ENCODE peak calls at places on chromosomes 16 and 17, in nine cellular contexts. J is fibroblast of lung, X is GM23338, O is heart right ventricle, C is psoas muscle, G is left ventricle myocardium inferior, Q is OCI-LY7, Z is uterus, N is fibroblast of villous mesenchyme. W is an unnamed sample.

GRCh38 chr17:40846515-40847155 is 20.4 kb downstream of the KRT12 start:
- DNase-seq in O (no peak), N (no peak), Q (no peak), X (no peak), J (no peak), G (no peak), Z (no peak), C (no peak), W (no peak)

GRCh38 chr17:61720016-61720795 is 129.2 kb upstream of the NACA2 start:
- DNase-seq in O (no peak), X (no peak), Q (no peak), N (peak), J (peak), C (no peak), G (no peak), Z (no peak), W (no peak)

GRCh38 chr17:78717431-78717980 is 64.6 kb downstream of the CYTH1 start:
- DNase-seq in Q (peak), Z (peak), J (peak), X (peak), O (no peak), C (no peak), N (peak), G (no peak), W (peak)

GRCh38 chr16:27281285-27281684 is 12.7 kb upstream of the NSMCE1 start:
- DNase-seq in J (no peak), Q (no peak), G (no peak), C (no peak), X (peak), N (no peak), O (no peak), Z (no peak), W (no peak)

GRCh38 chr17:65530985-65531507 is 30.4 kb downstream of the AXIN2 start:
- DNase-seq in C (no peak), Z (no peak), Q (no peak), N (peak), O (no peak), G (no peak), J (peak), X (no peak), W (peak)

GRCh38 chr17:69669441-69670178 is 255.1 kb downstream of the MAP2K6 start:
- DNase-seq in X (peak), G (no peak), N (no peak), O (no peak), Z (no peak), J (no peak), C (no peak), Q (no peak), W (peak)

GRCh38 chr17:33964344-33964979 is 290.6 kb upstream of the CCL2 start:
- DNase-seq in N (no peak), C (no peak), Q (peak), Z (no peak), X (peak), O (no peak), G (no peak), J (no peak), W (no peak)

GRCh38 chr17:21375757-21376584 is at the start of gene KCNJ12:
- DNase-seq in G (peak), J (peak), Z (no peak), C (peak), X (peak), N (no peak), Q (no peak), O (peak), W (no peak)

GRCh38 chr17:15945493-15946209 is 721 bp downstream of the ADORA2B start:
- DNase-seq in G (no peak), Z (no peak), C (no peak), Q (no peak), X (peak), O (peak), J (peak), N (peak), W (peak)

GRCh38 chr17:7001562-7001961 is 5.7 kb downstream of the ALOX12 start:
- DNase-seq in N (no peak), J (no peak), O (no peak), C (no peak), Q (no peak), Z (no peak), X (peak), G (no peak), W (peak)

GRCh38 chr16:69680358-69680757 is 46.0 kb downstream of the NQO1 start:
- DNase-seq in G (no peak), Q (no peak), C (no peak), J (no peak), Z (no peak), O (no peak), N (no peak), X (no peak), W (no peak)

GRCh38 chr17:17694229-17695081 is 13.2 kb downstream of the RAI1 start:
- DNase-seq in O (peak), Z (peak), Q (peak), N (peak), X (peak), J (peak), C (peak), G (peak), W (peak)

GRCh38 chr17:55458287-55458900 is 36.8 kb upstream of the MMD start:
- DNase-seq in G (no peak), X (no peak), Q (no peak), J (no peak), Z (no peak), N (no peak), C (no peak), O (peak), W (no peak)

GRCh38 chr17:2120550-2121335 is 65.8 kb downstream of the HIC1 start:
- DNase-seq in J (no peak), Z (no peak), N (peak), O (no peak), C (no peak), G (no peak), Q (no peak), X (no peak), W (peak)

GRCh38 chr17:70060415-70060814 is 14.6 kb upstream of the KCNJ16 start:
- DNase-seq in X (no peak), G (no peak), N (peak), J (peak), Q (no peak), Z (no peak), O (no peak), C (no peak), W (peak)

GRCh38 chr17:38533241-38533640 is 72.5 kb downstream of the SRCIN1 start:
- DNase-seq in C (no peak), O (no peak), Q (no peak), N (no peak), G (no peak), X (no peak), J (no peak), Z (no peak), W (no peak)

GRCh38 chr17:42783062-42783777 is 2.8 kb downstream of the WNK4 start:
- DNase-seq in X (no peak), O (no peak), Q (no peak), N (peak), J (peak), G (no peak), C (no peak), Z (no peak), W (peak)

GRCh38 chr16:56352351-56353053 is 72.8 kb downstream of the AMFR start:
- DNase-seq in X (no peak), Z (peak), J (no peak), G (no peak), O (no peak), Q (no peak), C (peak), N (no peak), W (no peak)

GRCh38 chr17:21125862-21126261 is 902 bp upstream of the DHRS7B start:
- DNase-seq in Q (peak), C (no peak), O (no peak), Z (no peak), J (no peak), G (no peak), X (no peak), N (no peak), W (no peak)

GRCh38 chr17:7404737-7405412 is 978 bp upstream of the TMEM256 start:
- DNase-seq in X (peak), C (peak), O (peak), Q (no peak), J (no peak), N (peak), Z (peak), G (peak), W (peak)

GRCh38 chr16:28935924-28936783 is 4.4 kb downstream of the CD19 start:
- DNase-seq in X (peak), O (peak), G (peak), Q (peak), Z (peak), C (peak), J (peak), N (peak), W (peak)

GRCh38 chr16:10964039-10964890 is 19.9 kb downstream of the CLEC16A start:
- DNase-seq in C (peak), N (peak), J (peak), O (peak), X (peak), G (peak), Z (peak), Q (peak), W (peak)
- TF ChIP-seq CTCF in C (peak), N (peak), J (peak), O (peak), X (peak), G (peak), Z (peak), Q (peak), W (peak)

DNA sequence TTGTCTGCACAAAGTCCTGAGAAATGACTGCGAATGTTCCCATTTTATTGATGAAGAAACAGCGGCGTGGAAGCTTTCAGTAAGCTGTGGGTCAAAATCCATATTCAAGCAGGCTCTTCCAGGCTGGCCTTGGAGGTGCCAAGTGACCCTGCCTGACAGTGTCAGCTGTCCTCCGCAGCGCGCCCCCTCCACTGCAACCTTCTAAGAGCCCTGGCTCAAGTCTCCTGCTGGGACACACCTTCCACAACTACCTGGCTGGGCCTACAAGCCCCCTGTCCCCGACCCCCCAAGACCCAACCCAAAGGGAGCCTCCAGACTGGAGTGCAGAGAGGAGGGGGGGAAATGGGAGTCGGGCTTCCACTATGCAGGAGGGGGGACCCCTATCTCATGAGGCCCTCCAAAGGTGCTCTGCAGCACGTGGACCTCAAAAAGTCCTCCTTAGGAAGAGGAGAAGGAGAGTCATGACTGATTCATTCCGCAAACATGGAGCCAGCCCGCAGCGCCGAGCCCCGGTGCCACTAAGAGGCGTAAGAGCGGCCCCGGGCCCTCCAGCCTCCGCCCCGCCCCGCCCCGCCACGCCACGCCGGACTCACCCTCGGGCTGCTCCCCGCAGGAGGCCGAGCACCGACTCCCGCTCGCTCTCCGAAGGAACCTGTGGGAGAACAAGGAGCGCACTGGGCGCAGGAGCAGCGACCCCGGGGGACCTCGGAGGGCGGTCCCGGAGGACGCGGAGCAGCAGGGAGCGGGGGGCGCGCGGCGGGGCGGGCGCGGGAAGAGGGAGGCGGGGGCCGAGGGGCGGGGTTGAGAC is 574 bp downstream of the MPP3 start:
- DNase-seq in G (peak), Z (peak), N (peak), X (peak), J (peak), O (peak), Q (no peak), C (peak), W (peak)
- H3K4me3 ChIP-seq in G (peak), Z (peak), N (peak), X (peak), J (peak), O (peak), Q (no peak), C (peak), W (peak)

DNA sequence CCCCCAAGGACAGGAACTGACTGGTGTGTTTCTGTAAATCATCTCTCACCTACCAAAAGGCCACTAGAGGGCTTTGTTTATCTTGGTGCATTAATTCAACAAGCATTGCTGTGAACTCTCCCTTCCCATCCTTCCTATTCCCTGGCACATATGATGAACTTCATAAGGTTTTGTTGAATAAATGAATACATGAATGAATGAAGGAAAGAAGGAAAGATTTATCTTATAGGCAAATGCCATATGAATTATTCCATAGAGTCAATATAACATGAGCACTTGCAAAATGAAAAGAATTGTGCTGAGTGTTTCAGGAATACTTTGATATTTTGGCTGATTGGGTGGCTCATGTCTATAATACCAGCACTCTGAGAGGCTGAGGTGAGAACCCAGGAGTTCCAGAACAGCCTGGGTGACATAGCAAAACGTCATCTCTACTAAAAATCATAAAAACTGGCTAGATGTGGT is 4.3 kb downstream of the SPDYE4 start:
- DNase-seq in Z (no peak), G (no peak), J (peak), O (no peak), Q (peak), X (peak), C (no peak), N (peak), W (peak)
- TF ChIP-seq CTCF in Z (no peak), G (no peak), J (peak), O (no peak), Q (peak), X (peak), C (no peak), N (peak), W (peak)

GRCh38 chr17:80825471-80826345 is 165.9 kb upstream of the CHMP6 start:
- DNase-seq in C (peak), X (no peak), G (no peak), Z (no peak), J (no peak), Q (no peak), O (no peak), N (no peak), W (no peak)

GRCh38 chr17:80826346-80826954 is 165.2 kb upstream of the CHMP6 start:
- DNase-seq in Q (no peak), C (peak), G (no peak), J (no peak), O (no peak), N (no peak), Z (no peak), X (no peak), W (no peak)

GRCh38 chr17:80827646-80828643 is 163.7 kb upstream of the CHMP6 start:
- DNase-seq in N (no peak), J (no peak), O (no peak), C (peak), Q (peak), X (peak), Z (no peak), G (no peak), W (no peak)

GRCh38 chr17:80829166-80829813 is 162.4 kb upstream of the CHMP6 start:
- DNase-seq in Z (no peak), X (no peak), J (no peak), G (no peak), N (no peak), Q (no peak), O (no peak), C (peak), W (no peak)

DNA sequence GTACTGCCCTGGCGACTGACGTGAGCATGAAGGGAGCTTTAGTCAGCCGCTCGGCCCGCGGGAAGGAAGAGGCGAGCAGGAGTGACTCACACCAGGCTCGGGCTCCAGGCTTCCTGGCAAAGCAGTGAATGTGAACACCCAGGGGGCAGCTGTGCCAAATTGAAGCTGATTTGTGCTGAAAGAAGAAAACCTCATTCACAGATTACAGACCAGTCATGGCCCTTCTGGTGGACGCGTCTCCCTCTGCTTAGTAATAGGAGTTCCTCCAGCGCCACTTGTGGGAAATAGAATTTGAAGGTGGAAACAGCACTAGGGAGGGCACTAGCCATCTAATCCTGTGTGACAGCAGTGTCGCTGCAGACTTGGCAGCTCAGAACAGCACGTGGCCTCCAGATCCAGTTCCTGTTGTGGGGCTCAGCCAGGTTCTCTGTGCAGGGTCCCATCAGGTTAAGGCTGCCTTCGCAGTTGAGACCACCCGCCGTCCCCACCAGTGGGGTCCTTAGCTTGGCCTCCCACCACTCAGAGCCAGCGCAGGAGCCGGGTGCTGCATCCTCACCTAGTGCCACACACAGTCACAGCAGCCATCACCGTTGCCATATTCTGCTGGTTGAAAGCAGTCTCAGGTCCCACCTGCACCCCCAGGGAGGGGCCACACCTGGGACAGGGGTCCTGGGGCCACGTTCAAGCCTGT is 164.5 kb upstream of the CHMP6 start:
- DNase-seq in N (peak), O (no peak), Q (no peak), G (no peak), J (peak), Z (peak), C (peak), X (no peak), W (peak)
- H3K4me3 ChIP-seq in N (no peak), O (no peak), Q (no peak), G (no peak), J (no peak), Z (no peak), C (peak), X (no peak), W (no peak)

DNA sequence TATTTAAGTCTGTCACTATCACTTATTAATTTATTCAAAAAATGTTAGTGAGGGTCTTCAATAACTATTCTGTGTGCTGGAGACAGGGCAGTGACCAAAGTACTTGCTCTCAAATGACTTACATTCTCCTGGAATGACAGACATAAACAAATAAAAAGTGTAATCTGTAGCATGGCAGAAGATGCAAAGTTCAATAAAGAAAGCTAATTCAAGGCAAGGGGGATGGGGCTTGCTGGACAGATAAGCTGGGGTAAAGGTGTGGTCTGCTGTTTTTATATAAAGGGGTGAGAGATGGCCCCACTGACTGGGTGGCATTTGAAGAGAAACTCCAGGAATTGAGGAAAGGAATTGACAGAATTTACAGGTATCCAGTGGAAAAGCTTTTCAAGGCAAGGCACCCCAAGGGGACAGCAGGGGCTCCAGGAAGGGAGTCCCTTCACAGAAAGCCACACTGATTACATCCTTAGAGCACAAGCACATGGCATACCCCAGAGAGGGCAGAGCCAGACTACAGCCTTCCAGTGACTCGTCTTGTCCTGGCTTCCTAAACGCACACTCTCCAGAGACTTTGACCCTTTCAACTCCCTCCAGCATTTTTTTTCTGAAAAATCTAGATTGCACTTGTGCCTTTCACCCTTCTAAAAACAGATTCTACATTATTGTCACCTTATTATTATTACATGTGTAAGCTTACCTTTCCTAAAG is 123.7 kb upstream of the HS3ST3A1 start:
- DNase-seq in Z (no peak), N (peak), C (no peak), G (no peak), X (no peak), J (peak), Q (no peak), O (no peak), W (peak)
- TF ChIP-seq CTCF in Z (no peak), N (no peak), C (no peak), G (no peak), X (no peak), J (no peak), Q (no peak), O (no peak), W (no peak)